ENCODE peak calls at places on chromosomes 4 and X, in six cellular contexts. Q is tibial artery, J is fibroblast of lung, L is colonic mucosa, E is neural progenitor cell, S is heart left ventricle. D is an unnamed sample. For H3K4me1, the result is how much of the 10 kb centered on the place peaks cover.

GRCh38 chr4:78552398-78553396 is 1.1 kb downstream of the ANXA3 start:
- DNase-seq in Q (no peak), J (peak), L (peak), E (peak), S (no peak), D (no peak)

GRCh38 chrX:100615015-100615414 is 21.6 kb downstream of the TSPAN6 start:
- DNase-seq in Q (no peak), J (peak), L (peak), E (peak), S (peak), D (peak)

GRCh38 chr4:30920043-30920442 is 199.9 kb downstream of the PCDH7 start:
- DNase-seq in Q (no peak), J (no peak), L (no peak), E (peak), S (no peak), D (no peak)

GRCh38 chrX:48890934-48891401 is 6.6 kb downstream of the TIMM17B start:
- DNase-seq in Q (no peak), J (no peak), L (no peak), E (peak), S (no peak), D (no peak)

GRCh38 chrX:83319023-83319422 is 189.1 kb upstream of the POU3F4 start:
- DNase-seq in Q (no peak), J (no peak), L (no peak), E (no peak), S (no peak), D (no peak)

GRCh38 chr4:119672086-119672485 is 43.5 kb upstream of the PDE5A start:
- DNase-seq in Q (no peak), J (no peak), L (no peak), E (no peak), S (no peak), D (no peak)

GRCh38 chr4:72418458-72418857 is 150.6 kb downstream of the ADAMTS3 start:
- DNase-seq in Q (peak), J (peak), L (peak), E (no peak), S (peak), D (no peak)

GRCh38 chr4:1487106-1487505 is 80.9 kb upstream of the NKX1-1 start:
- DNase-seq in Q (no peak), J (no peak), L (no peak), E (no peak), S (no peak), D (no peak)

GRCh38 chr4:37967749-37968148 is 7.6 kb downstream of the PTTG2 start:
- DNase-seq in Q (no peak), J (no peak), L (no peak), E (no peak), S (no peak), D (no peak)

GRCh38 chr4:17325098-17325497 is 186.8 kb downstream of the QDPR start:
- DNase-seq in Q (no peak), J (no peak), L (no peak), E (no peak), S (no peak), D (no peak)

GRCh38 chrX:13658602-13659001 is 5.7 kb downstream of the TCEANC start:
- DNase-seq in Q (no peak), J (peak), L (peak), E (peak), S (no peak), D (no peak)

GRCh38 chrX:72254835-72255234 is 16.0 kb upstream of the ERCC6L start:
- DNase-seq in Q (no peak), J (no peak), L (no peak), E (peak), S (no peak), D (no peak)

GRCh38 chr4:52658671-52659015 is 458 bp downstream of the USP46 start:
- DNase-seq in Q (no peak), J (no peak), L (no peak), E (no peak), S (no peak), D (no peak)

GRCh38 chr4:186831574-186831973 is 107.9 kb upstream of the FAT1 start:
- DNase-seq in Q (no peak), J (no peak), L (no peak), E (no peak), S (no peak), D (no peak)

GRCh38 chrX:115911967-115912366 is 258.6 kb upstream of the AGTR2 start:
- DNase-seq in Q (no peak), J (no peak), L (no peak), E (no peak), S (no peak), D (no peak)

GRCh38 chr4:54877006-54877405 is 219.2 kb downstream of the KIT start:
- DNase-seq in Q (no peak), J (peak), L (no peak), E (no peak), S (no peak), D (no peak)

GRCh38 chr4:27760176-27760575 is 899.5 kb downstream of the STIM2 start:
- DNase-seq in Q (no peak), J (no peak), L (no peak), E (no peak), S (no peak), D (no peak)

GRCh38 chr4:36402008-36402758 is 120.8 kb downstream of the DTHD1 start:
- DNase-seq in Q (no peak), J (no peak), L (no peak), E (no peak), S (no peak), D (no peak)

GRCh38 chr4:152659806-152660205 is 20.0 kb downstream of the TMEM154 start:
- DNase-seq in Q (no peak), J (no peak), L (no peak), E (no peak), S (no peak), D (no peak)
- H3K4me1 ChIP-seq in Q (under half), J (under half), L (under half), E (under half), S (under half), D (under half)

DNA sequence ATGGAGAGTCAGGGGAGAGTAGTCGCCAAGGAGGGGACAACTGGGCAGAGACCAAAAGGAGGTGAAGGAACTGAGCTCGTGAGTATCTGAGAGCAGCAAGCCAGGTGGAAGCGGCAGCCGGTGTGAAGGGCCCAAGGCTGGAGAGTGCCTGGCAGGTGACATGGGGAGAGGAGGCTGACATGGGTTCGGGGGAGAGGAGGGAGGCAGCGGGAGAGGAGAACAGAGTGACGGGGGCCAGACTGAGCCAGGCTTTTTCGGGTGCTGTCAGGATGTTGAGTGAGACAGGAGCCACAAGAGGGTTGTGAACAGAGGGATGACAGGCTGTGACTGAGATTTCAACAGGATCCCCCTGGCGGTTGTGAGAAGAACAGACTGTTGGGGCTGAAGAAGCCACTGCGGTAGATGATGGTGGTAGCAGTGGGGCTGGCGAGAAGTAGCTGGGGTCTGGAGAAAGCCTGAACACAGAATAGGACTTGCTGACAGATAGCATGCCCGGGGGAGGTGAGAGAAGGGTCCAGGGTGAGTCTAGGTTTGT is 5.7 kb downstream of the ELK1 start:
- DNase-seq in Q (no peak), J (peak), L (no peak), E (peak), S (no peak), D (no peak)
- TF ChIP-seq CTCF in Q (peak), J (peak), L (peak), E (peak), S (peak), D (no peak)

DNA sequence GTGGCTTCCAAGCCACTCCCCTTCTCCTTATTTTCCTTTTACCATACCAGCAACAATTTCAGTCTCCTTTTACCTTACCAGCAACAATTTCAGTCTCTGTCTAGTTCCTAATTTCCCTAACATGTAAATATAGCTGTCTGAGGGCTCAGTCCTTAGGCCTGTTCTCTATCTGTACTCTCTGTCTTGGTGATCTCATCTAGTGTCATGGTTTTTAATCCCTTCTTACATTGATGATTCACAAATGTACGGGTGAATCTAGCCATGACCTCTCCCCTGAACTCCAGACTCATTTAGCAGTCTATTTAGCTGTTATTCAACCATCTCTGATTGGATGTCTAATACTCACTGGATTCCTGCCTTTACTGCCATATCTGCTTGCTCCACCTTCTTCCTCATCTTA is 7.2 kb downstream of the IL15 start:
- DNase-seq in Q (no peak), J (peak), L (no peak), E (no peak), S (no peak), D (no peak)
- H3K4me1 ChIP-seq in Q (under half), J (under half), L (under half), E (under half), S (half or more), D (under half)

GRCh38 chr4:148999924-149000323 is 557.7 kb upstream of the NR3C2 start:
- DNase-seq in Q (no peak), J (no peak), L (no peak), E (no peak), S (no peak), D (no peak)

GRCh38 chr4:148998719-148999118 is 556.5 kb upstream of the NR3C2 start:
- DNase-seq in Q (no peak), J (no peak), L (no peak), E (peak), S (no peak), D (no peak)
- TF ChIP-seq CTCF in Q (no peak), J (peak), L (no peak), E (peak), S (no peak), D (no peak)

GRCh38 chrX:152652467-152652866 is 14.8 kb downstream of the GABRQ start:
- DNase-seq in Q (no peak), J (no peak), L (no peak), E (no peak), S (no peak), D (no peak)

GRCh38 chrX:152647978-152648377 is 10.3 kb downstream of the GABRQ start:
- DNase-seq in Q (no peak), J (no peak), L (no peak), E (no peak), S (no peak), D (no peak)

GRCh38 chrX:152656087-152656486 is 18.4 kb downstream of the GABRQ start:
- DNase-seq in Q (no peak), J (no peak), L (no peak), E (no peak), S (no peak), D (no peak)

GRCh38 chrX:152656890-152657289 is 19.2 kb downstream of the GABRQ start:
- DNase-seq in Q (no peak), J (no peak), L (no peak), E (no peak), S (no peak), D (no peak)

DNA sequence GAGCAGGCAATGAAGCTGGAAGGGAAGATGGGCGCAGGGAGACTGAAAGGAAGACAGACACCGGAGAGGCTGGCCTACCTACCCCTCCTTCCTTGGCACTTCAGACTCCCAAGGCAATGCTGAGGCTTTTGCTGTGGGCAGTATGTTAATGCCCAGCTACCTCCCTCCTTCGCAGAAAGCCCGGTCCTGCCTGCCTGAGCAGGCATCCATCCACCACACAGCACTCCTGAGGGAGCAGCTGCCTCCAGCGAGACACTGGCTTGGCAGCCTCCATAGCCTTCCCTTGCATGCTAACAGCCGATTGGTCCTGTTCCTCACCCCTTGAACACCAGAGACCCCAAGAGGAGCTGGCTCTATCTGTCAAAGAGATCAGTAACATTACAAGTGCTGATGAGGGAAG is 14.4 kb downstream of the GABRQ start:
- DNase-seq in Q (no peak), J (no peak), L (no peak), E (no peak), S (no peak), D (no peak)
- H3K4me1 ChIP-seq in Q (under half), J (under half), L (under half), E (under half), S (under half), D (under half)